ENCODE peak calls at places on chromosome 17, in nine cellular contexts. I is ovary, R is heart left ventricle, M is A549, V is uterus, U is body of pancreas, N is testis, J is IMR-90, T is tibial nerve. G is an unnamed sample.

GRCh38 chr17:38894276-38894675 is 24.4 kb downstream of the LASP1 start:
- DNase-seq in I (no peak), R (no peak), M (no peak), V (no peak), U (peak; percentile 45), N (no peak), J (no peak), T (no peak), G (no peak)

GRCh38 chr17:4004517-4005295 is 40.5 kb upstream of the ATP2A3 start:
- DNase-seq in I (peak; percentile 63), R (peak; percentile 54), M (peak; percentile 56), V (no peak), U (peak; percentile 68), N (peak; percentile 64), J (no peak), T (no peak), G (no peak)

GRCh38 chr17:82050761-82051641 is 610 bp downstream of the RFNG start:
- DNase-seq in I (no peak), R (peak; percentile 32), M (no peak), V (no peak), U (no peak), N (no peak), J (no peak), T (no peak), G (no peak)

GRCh38 chr17:74454197-74455024 is 12.0 kb upstream of the CD300A start:
- DNase-seq in I (no peak), R (no peak), M (no peak), V (peak; percentile 90), U (peak; percentile 95), N (no peak), J (peak; percentile 29), T (peak; percentile 82), G (peak; percentile 97)

GRCh38 chr17:8160741-8161221 is 2.0 kb downstream of the VAMP2 start:
- DNase-seq in I (no peak), R (no peak), M (no peak), V (no peak), U (no peak), N (no peak), J (no peak), T (no peak), G (peak; percentile 83)

GRCh38 chr17:68849673-68850260 is 105.4 kb downstream of the ABCA8 start:
- DNase-seq in I (no peak), R (no peak), M (no peak), V (no peak), U (no peak), N (no peak), J (no peak), T (no peak), G (no peak)

GRCh38 chr17:38729886-38730525 is at the start of gene CISD3:
- DNase-seq in I (peak; percentile 88), R (peak; percentile 89), M (peak; percentile 88), V (peak; percentile 78), U (peak; percentile 90), N (peak; percentile 84), J (peak; percentile 76), T (peak; percentile 64), G (peak; percentile 62)

GRCh38 chr17:78719630-78720298 is 62.3 kb downstream of the CYTH1 start:
- DNase-seq in I (no peak), R (no peak), M (no peak), V (no peak), U (no peak), N (no peak), J (no peak), T (no peak), G (no peak)

GRCh38 chr17:2170023-2170422 is 115.1 kb downstream of the HIC1 start:
- DNase-seq in I (no peak), R (no peak), M (peak; percentile 39), V (no peak), U (no peak), N (no peak), J (no peak), T (no peak), G (no peak)

GRCh38 chr17:48792033-48792798 is 24.8 kb downstream of the TTLL6 start:
- DNase-seq in I (no peak), R (no peak), M (no peak), V (no peak), U (no peak), N (no peak), J (no peak), T (no peak), G (no peak)

GRCh38 chr17:65292430-65292829 is 155.3 kb downstream of the RGS9 start:
- DNase-seq in I (no peak), R (no peak), M (no peak), V (no peak), U (no peak), N (no peak), J (no peak), T (no peak), G (peak; percentile 50)

GRCh38 chr17:82586576-82587233 is 61.5 kb downstream of the WDR45B start:
- DNase-seq in I (no peak), R (no peak), M (no peak), V (no peak), U (no peak), N (no peak), J (no peak), T (no peak), G (peak; percentile 75)

GRCh38 chr17:41176744-41177387 is 1.2 kb downstream of the KRTAP4-2 start:
- DNase-seq in I (no peak), R (no peak), M (no peak), V (no peak), U (no peak), N (no peak), J (no peak), T (no peak), G (no peak)

GRCh38 chr17:60577147-60577925 is 22.7 kb upstream of the PPM1D start:
- DNase-seq in I (no peak), R (peak; percentile 37), M (no peak), V (peak; percentile 53), U (peak; percentile 50), N (peak; percentile 68), J (peak; percentile 72), T (peak; percentile 41), G (no peak)

GRCh38 chr17:81161972-81162371 is 3.3 kb upstream of the PVALEF start:
- DNase-seq in I (no peak), R (no peak), M (no peak), V (no peak), U (no peak), N (no peak), J (no peak), T (no peak), G (no peak)

GRCh38 chr17:72030067-72030899 is 90.5 kb upstream of the SOX9 start:
- DNase-seq in I (peak; percentile 8), R (peak; percentile 44), M (peak; percentile 82), V (no peak), U (peak; percentile 50), N (peak; percentile 70), J (peak; percentile 61), T (peak; percentile 8), G (peak; percentile 87)

GRCh38 chr17:49227436-49228261 is 2.9 kb downstream of the PHOSPHO1 start:
- DNase-seq in I (peak; percentile 51), R (peak; percentile 67), M (peak; percentile 80), V (peak; percentile 66), U (peak; percentile 82), N (peak; percentile 74), J (peak; percentile 59), T (peak; percentile 74), G (peak; percentile 95)

GRCh38 chr17:72639711-72640110 is 452.8 kb downstream of the SLC39A11 start:
- DNase-seq in I (no peak), R (no peak), M (no peak), V (no peak), U (no peak), N (no peak), J (no peak), T (no peak), G (no peak)

GRCh38 chr17:40253565-40253964 is 34.1 kb upstream of the CDC6 start:
- DNase-seq in I (no peak), R (no peak), M (no peak), V (no peak), U (no peak), N (no peak), J (no peak), T (no peak), G (no peak)

GRCh38 chr17:80007939-80008338 is 27.7 kb downstream of the TBC1D16 start:
- DNase-seq in I (no peak), R (no peak), M (no peak), V (no peak), U (no peak), N (no peak), J (no peak), T (no peak), G (no peak)
- TF ChIP-seq POLR2A in I (no peak), R (no peak), M (no peak), V (no peak), U (no peak), N (no peak), J (no peak), T (no peak), G (no peak)

GRCh38 chr17:67378444-67379250 is 1.6 kb downstream of the PITPNC1 start:
- DNase-seq in I (peak; percentile 85), R (peak; percentile 77), M (peak; percentile 75), V (peak; percentile 63), U (peak; percentile 84), N (peak; percentile 81), J (peak; percentile 82), T (peak; percentile 63), G (peak; percentile 94)

GRCh38 chr17:67376509-67376891 is 581 bp upstream of the PITPNC1 start:
- DNase-seq in I (no peak), R (no peak), M (no peak), V (peak; percentile 28), U (peak; percentile 57), N (peak; percentile 40), J (peak; percentile 59), T (peak; percentile 26), G (no peak)

GRCh38 chr17:67375761-67376160 is 1.3 kb upstream of the PITPNC1 start:
- DNase-seq in I (no peak), R (no peak), M (no peak), V (no peak), U (no peak), N (no peak), J (no peak), T (no peak), G (no peak)

GRCh38 chr17:67377727-67378443 is 804 bp downstream of the PITPNC1 start:
- DNase-seq in I (peak; percentile 66), R (peak; percentile 42), M (peak; percentile 48), V (peak; percentile 46), U (peak; percentile 66), N (peak; percentile 47), J (peak; percentile 35), T (no peak), G (peak; percentile 25)

GRCh38 chr17:67376892-67377726 is at the start of gene PITPNC1:
- DNase-seq in I (peak; percentile 86), R (peak; percentile 88), M (peak; percentile 84), V (peak; percentile 81), U (peak; percentile 91), N (peak; percentile 91), J (peak; percentile 86), T (peak; percentile 68), G (peak; percentile 96)
- TF ChIP-seq POLR2A in I (peak; percentile 69), R (peak; percentile 31), M (peak; percentile 57), V (peak; percentile 83), U (peak; percentile 92), N (peak; percentile 38), J (peak; percentile 92), T (peak; percentile 83), G (no peak)

GRCh38 chr17:56833023-56833811 is 503 bp downstream of the C17orf67 start:
- DNase-seq in I (peak; percentile 68), R (peak; percentile 64), M (peak; percentile 49), V (peak; percentile 51), U (peak; percentile 60), N (peak; percentile 68), J (peak; percentile 58), T (peak; percentile 30), G (peak; percentile 53)
- TF ChIP-seq POLR2A in I (no peak), R (no peak), M (peak; percentile 45), V (peak; percentile 18), U (peak; percentile 41), N (no peak), J (no peak), T (no peak), G (no peak)

GRCh38 chr17:17591408-17592265 is at the start of gene PEMT:
- DNase-seq in I (peak; percentile 93), R (peak; percentile 98), M (peak; percentile 100), V (peak; percentile 98), U (peak; percentile 98), N (peak; percentile 98), J (peak; percentile 99), T (peak; percentile 96), G (peak; percentile 97)
- TF ChIP-seq POLR2A in I (peak; percentile 56), R (no peak), M (peak; percentile 78), V (peak; percentile 63), U (peak; percentile 82), N (no peak), J (peak; percentile 66), T (peak; percentile 63), G (no peak)